ENCODE peak calls at places on chromosome 16, in eight cellular contexts. F, O, E, W, Q, U, R and D are unnamed samples.

GRCh38 chr16:2700786-2701185 is 18.5 kb downstream of the KCTD5 start:
- DNase-seq in F (no peak), O (no peak), E (no peak), W (no peak), Q (no peak), U (no peak), R (no peak), D (no peak)

GRCh38 chr16:19167710-19168172 is 299 bp upstream of the SYT17 start:
- DNase-seq in F (peak; percentile 76), O (peak; percentile 74), E (no peak), W (peak; percentile 71), Q (peak; percentile 90), U (peak; percentile 20), R (peak; percentile 50), D (peak; percentile 81)

GRCh38 chr16:55391760-55392375 is 67.9 kb downstream of the IRX6 start:
- DNase-seq in F (no peak), O (no peak), E (no peak), W (no peak), Q (no peak), U (no peak), R (no peak), D (no peak)

GRCh38 chr16:89153848-89154271 is 17.7 kb upstream of the CDH15 start:
- DNase-seq in F (no peak), O (no peak), E (no peak), W (no peak), Q (no peak), U (no peak), R (no peak), D (no peak)

GRCh38 chr16:19776147-19776546 is 58.1 kb downstream of the IQCK start:
- DNase-seq in F (no peak), O (no peak), E (no peak), W (no peak), Q (no peak), U (no peak), R (no peak), D (no peak)

GRCh38 chr16:10738231-10739077 is 5.2 kb upstream of the NUBP1 start:
- DNase-seq in F (peak; percentile 42), O (peak; percentile 31), E (no peak), W (peak; percentile 95), Q (peak; percentile 84), U (no peak), R (no peak), D (peak; percentile 87)

GRCh38 chr16:10511829-10512228 is 68.6 kb downstream of the EMP2 start:
- DNase-seq in F (no peak), O (no peak), E (no peak), W (no peak), Q (no peak), U (no peak), R (no peak), D (no peak)

GRCh38 chr16:27515874-27516353 is 33.8 kb downstream of the GTF3C1 start:
- DNase-seq in F (peak; percentile 40), O (peak; percentile 37), E (no peak), W (no peak), Q (peak; percentile 48), U (no peak), R (peak; percentile 39), D (no peak)

GRCh38 chr16:57358527-57359095 is at the start of gene CCL22:
- DNase-seq in F (no peak), O (no peak), E (no peak), W (no peak), Q (no peak), U (no peak), R (no peak), D (no peak)

GRCh38 chr16:79097781-79098180 is 502.8 kb downstream of the MAF start:
- DNase-seq in F (no peak), O (no peak), E (no peak), W (no peak), Q (no peak), U (no peak), R (no peak), D (no peak)

DNA sequence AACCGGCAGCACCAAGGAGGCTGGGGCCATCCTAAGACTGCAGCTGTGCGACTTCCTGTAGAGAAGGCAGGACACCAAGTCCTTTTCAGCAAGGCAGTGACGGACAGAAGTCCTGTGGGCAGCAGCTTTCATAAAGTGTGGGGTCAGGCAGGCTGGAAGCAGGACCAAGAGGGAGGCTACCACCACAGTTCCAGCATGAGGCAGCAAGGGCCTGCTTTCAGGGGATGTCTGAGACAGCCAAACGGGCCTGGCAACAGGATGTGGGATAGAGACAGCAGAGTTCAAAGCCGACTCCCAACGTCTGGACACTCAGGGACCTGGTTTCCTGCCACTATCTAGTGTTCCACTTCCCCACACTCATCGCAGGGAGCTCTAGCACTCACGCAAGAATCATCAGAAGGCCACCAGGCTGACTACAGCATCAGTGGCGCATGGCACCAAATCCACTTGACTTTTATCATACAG is 5.3 kb downstream of the USP7 start:
- DNase-seq in F (peak; percentile 32), O (no peak), E (no peak), W (peak; percentile 59), Q (no peak), U (no peak), R (no peak), D (no peak)
- H3K4me1 ChIP-seq in F (peaks cover 68% of the 10 kb centered on the region), O (peaks cover 65% of the 10 kb centered on the region), E (peaks cover 75% of the 10 kb centered on the region), W (peaks cover 85% of the 10 kb centered on the region), Q (peaks cover 58% of the 10 kb centered on the region), U (peaks cover 44% of the 10 kb centered on the region), R (peaks cover 39% of the 10 kb centered on the region), D (peaks cover 1% of the 10 kb centered on the region)

GRCh38 chr16:689175-689897 is 862 bp downstream of the WDR24 start:
- DNase-seq in F (no peak), O (no peak), E (no peak), W (no peak), Q (no peak), U (no peak), R (no peak), D (no peak)
- H3K27ac ChIP-seq in F (no peak overlapping the region), O (peak overlapping the region; percentile 65), E (peak overlapping the region; percentile 82), W (peak overlapping the region; percentile 88), Q (peak overlapping the region; percentile 94), U (peak overlapping the region; percentile 91), R (no peak overlapping the region), D (no peak overlapping the region)

DNA sequence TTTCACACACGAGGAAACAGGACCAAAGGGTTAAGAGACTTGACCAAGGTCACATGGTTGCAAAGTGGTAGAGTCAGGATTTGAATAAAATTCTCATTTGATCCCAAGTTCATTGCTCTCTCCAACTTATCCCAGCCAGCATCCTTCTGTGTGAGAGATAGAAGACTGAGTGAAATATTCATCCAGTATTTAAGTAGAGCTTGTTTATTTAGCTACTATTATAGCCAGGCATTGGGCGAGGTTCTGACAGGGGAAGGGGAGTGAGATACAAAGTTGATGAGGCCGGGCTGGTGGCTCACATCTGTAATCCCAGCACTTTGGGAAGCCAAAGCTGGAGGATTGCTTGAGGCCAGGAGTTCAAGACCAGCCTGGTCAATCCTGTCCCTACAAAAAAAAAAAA is 4.4 kb downstream of the ITGAL start:
- DNase-seq in F (no peak), O (no peak), E (no peak), W (no peak), Q (no peak), U (no peak), R (no peak), D (no peak)
- TF ChIP-seq POLR2A in F (no peak), O (no peak), E (no peak), W (no peak), Q (no peak), U (no peak), R (no peak), D (no peak)

GRCh38 chr16:12247811-12248210 is 271.3 kb downstream of the SNX29 start:
- DNase-seq in F (no peak), O (no peak), E (no peak), W (no peak), Q (no peak), U (no peak), R (no peak), D (no peak)
- H3K4me1 ChIP-seq in F (peaks cover 10% of the 10 kb centered on the region), O (no peaks in the 10 kb centered on the region), E (no peaks in the 10 kb centered on the region), W (peaks cover 3% of the 10 kb centered on the region), Q (no peaks in the 10 kb centered on the region), U (no peaks in the 10 kb centered on the region), R (no peaks in the 10 kb centered on the region), D (no peaks in the 10 kb centered on the region)